ENCODE peak calls at places on chromosomes 5 and 9, in five cellular contexts. Q is fibroblast of lung; N is omental fat pad; R is IMR-90; X is activated CD4-positive, alpha-beta T cell treated with anti-CD3 and anti-CD28 coated beads, Interleukin-2, amount 10 ng/mL, durations not matched to agents 7 days and 5 days. F is an unnamed sample.

GRCh38 chr5:65790371-65791163 is 68.6 kb downstream of the NLN start:
- DNase-seq in N (no peak), X (no peak), R (no peak), Q (no peak), F (no peak)

GRCh38 chr5:56175028-56175427 is 58.1 kb downstream of the ANKRD55 start:
- DNase-seq in N (no peak), Q (no peak), R (no peak), X (no peak), F (no peak)

GRCh38 chr9:16784002-16784401 is 86.5 kb downstream of the BNC2 start:
- DNase-seq in X (no peak), R (no peak), Q (no peak), N (no peak), F (no peak)

GRCh38 chr9:132207187-132207586 is 45.3 kb downstream of the NTNG2 start:
- DNase-seq in Q (no peak), N (no peak), R (no peak), X (no peak), F (no peak)

GRCh38 chr5:151319334-151319733 is 15.8 kb upstream of the SLC36A3 start:
- DNase-seq in R (peak), Q (peak), X (no peak), N (no peak), F (no peak)

GRCh38 chr5:68214472-68215207 is 916 bp upstream of the PIK3R1 start:
- DNase-seq in N (no peak), Q (peak), X (no peak), R (no peak), F (no peak)

GRCh38 chr5:164475339-164475977 is 970.0 kb downstream of the MAT2B start:
- DNase-seq in Q (peak), N (no peak), X (no peak), R (peak), F (no peak)

GRCh38 chr5:102958481-102959011 is 161.4 kb downstream of the GIN1 start:
- DNase-seq in N (no peak), R (peak), Q (peak), X (no peak), F (no peak)

GRCh38 chr9:94780516-94780950 is 54.0 kb downstream of the AOPEP start:
- DNase-seq in R (no peak), X (no peak), N (no peak), Q (no peak), F (no peak)

GRCh38 chr9:4892501-4893194 is 92.4 kb upstream of the JAK2 start:
- DNase-seq in X (no peak), N (no peak), Q (no peak), R (no peak), F (no peak)

GRCh38 chr5:169861934-169862333 is 118.4 kb downstream of the INSYN2B start:
- DNase-seq in N (no peak), X (no peak), R (peak), Q (peak), F (peak)

GRCh38 chr9:112380102-112380581 is at the start of gene HSDL2:
- DNase-seq in X (peak), N (no peak), R (peak), Q (peak), F (no peak)

GRCh38 chr9:79329861-79330260 is 241.9 kb upstream of the TLE4 start:
- DNase-seq in X (no peak), N (no peak), Q (no peak), R (no peak), F (no peak)

GRCh38 chr5:91212336-91213092 is 170.6 kb downstream of the ARRDC3 start:
- DNase-seq in N (no peak), R (peak), Q (peak), X (no peak), F (peak)

GRCh38 chr9:33437898-33438297 is 9.5 kb downstream of the AQP3 start:
- DNase-seq in N (no peak), X (no peak), R (no peak), Q (no peak), F (no peak)

GRCh38 chr5:127409236-127409921 is 108.1 kb upstream of the PRRC1 start:
- DNase-seq in N (no peak), R (no peak), Q (no peak), X (no peak), F (no peak)

GRCh38 chr9:135978650-135979461 is 17.7 kb upstream of the UBAC1 start:
- DNase-seq in Q (no peak), X (peak), N (no peak), R (no peak), F (no peak)

GRCh38 chr9:113516840-113517577 is 53.5 kb downstream of the RGS3 start:
- DNase-seq in R (peak), N (no peak), Q (no peak), X (peak), F (no peak)

GRCh38 chr5:173515526-173515925 is 100.9 kb downstream of the BOD1 start:
- DNase-seq in N (no peak), X (no peak), R (peak), Q (peak), F (peak)

GRCh38 chr5:141508808-141509611 is 20.1 kb downstream of the PCDHGC5 start:
- DNase-seq in N (peak), R (peak), Q (peak), X (no peak), F (peak)

GRCh38 chr5:53323511-53323910 is 156.9 kb upstream of the FST start:
- DNase-seq in R (no peak), Q (no peak), X (no peak), N (no peak), F (no peak)

GRCh38 chr5:177123789-177124485 is 9.6 kb upstream of the NSD1 start:
- DNase-seq in X (no peak), R (no peak), Q (no peak), N (no peak), F (no peak)

GRCh38 chr5:177593511-177593910 is 1.5 kb downstream of the TMED9 start:
- DNase-seq in R (no peak), Q (no peak), X (no peak), N (no peak), F (no peak)

GRCh38 chr9:69857131-69857530 is 36.5 kb downstream of the CFAP95 start:
- DNase-seq in R (peak), Q (peak), N (no peak), X (no peak), F (peak)

GRCh38 chr5:96431376-96432244 is 1.4 kb downstream of the PCSK1 start:
- DNase-seq in X (no peak), R (peak), N (peak), Q (peak), F (no peak)

GRCh38 chr9:136237486-136238341 is 7.9 kb downstream of the QSOX2 start:
- DNase-seq in Q (no peak), N (no peak), R (no peak), X (no peak), F (no peak)

GRCh38 chr5:72658767-72659540 is 151.7 kb upstream of the ZNF366 start:
- DNase-seq in Q (no peak), X (no peak), R (peak), N (no peak), F (no peak)

GRCh38 chr5:132260051-132260450 is 2.6 kb downstream of the PDLIM4 start:
- DNase-seq in R (peak), Q (peak), X (no peak), N (no peak), F (no peak)

GRCh38 chr9:127968046-127968445 is 12.7 kb downstream of the EEIG1 start:
- DNase-seq in X (no peak), R (peak), Q (peak), N (no peak), F (no peak)

GRCh38 chr9:84669293-84670105 is at the start of gene NTRK2:
- DNase-seq in X (no peak), Q (peak), R (peak), N (no peak), F (no peak)

F was measured in HS-5.